ENCODE peak calls at places on chromosomes 5 and 9, in five cellular contexts. One of them, this sample, is unnamed.
A peak's percentile ranks its signal among the peaks of the same experiment; 100 is the strongest.

GRCh38 chr9:98569491-98569890 is 139.2 kb downstream of the GABBR2 start:
- DNase-seq in stimulated activated CD4-positive, alpha-beta T cell treated with anti-CD3 and anti-CD28 coated beads, Interleukin-12 subunit alpha, Interleukin-12 subunit beta, amount 100 ng/mL, for 4 hours: no peak
- DNase-seq in memory B cell: no peak
- DNase-seq in NCI-H748 treated with DMSO at 0.1 percent for 48 hours: no peak
- DNase-seq in GM23338: no peak
- DNase-seq in this sample: no peak

GRCh38 chr9:90069107-90069506 is 464.3 kb downstream of the GADD45G start:
- DNase-seq in NCI-H748 treated with DMSO at 0.1 percent for 48 hours: no peak
- DNase-seq in stimulated activated CD4-positive, alpha-beta T cell treated with anti-CD3 and anti-CD28 coated beads, Interleukin-12 subunit alpha, Interleukin-12 subunit beta, amount 100 ng/mL, for 4 hours: no peak
- DNase-seq in GM23338: no peak
- DNase-seq in memory B cell: no peak
- DNase-seq in this sample: no peak

GRCh38 chr5:72305194-72306142 is 14.6 kb downstream of the MRPS27 start:
- DNase-seq in GM23338: peak; percentile 12
- DNase-seq in memory B cell: no peak
- DNase-seq in stimulated activated CD4-positive, alpha-beta T cell treated with anti-CD3 and anti-CD28 coated beads, Interleukin-12 subunit alpha, Interleukin-12 subunit beta, amount 100 ng/mL, for 4 hours: no peak
- DNase-seq in NCI-H748 treated with DMSO at 0.1 percent for 48 hours: no peak
- DNase-seq in this sample: no peak

GRCh38 chr5:181028032-181028819 is 11.8 kb upstream of the BTNL9 start:
- DNase-seq in memory B cell: no peak
- DNase-seq in GM23338: peak; percentile 93
- DNase-seq in stimulated activated CD4-positive, alpha-beta T cell treated with anti-CD3 and anti-CD28 coated beads, Interleukin-12 subunit alpha, Interleukin-12 subunit beta, amount 100 ng/mL, for 4 hours: no peak
- DNase-seq in NCI-H748 treated with DMSO at 0.1 percent for 48 hours: peak; percentile 53
- DNase-seq in this sample: no peak

GRCh38 chr5:41772071-41772470 is 98.2 kb downstream of the OXCT1 start:
- DNase-seq in stimulated activated CD4-positive, alpha-beta T cell treated with anti-CD3 and anti-CD28 coated beads, Interleukin-12 subunit alpha, Interleukin-12 subunit beta, amount 100 ng/mL, for 4 hours: no peak
- DNase-seq in memory B cell: no peak
- DNase-seq in NCI-H748 treated with DMSO at 0.1 percent for 48 hours: peak; percentile 25
- DNase-seq in GM23338: no peak
- DNase-seq in this sample: no peak

GRCh38 chr5:134092875-134093274 is 21.6 kb upstream of the TCF7 start:
- DNase-seq in NCI-H748 treated with DMSO at 0.1 percent for 48 hours: no peak
- DNase-seq in GM23338: no peak
- DNase-seq in memory B cell: no peak
- DNase-seq in stimulated activated CD4-positive, alpha-beta T cell treated with anti-CD3 and anti-CD28 coated beads, Interleukin-12 subunit alpha, Interleukin-12 subunit beta, amount 100 ng/mL, for 4 hours: no peak
- DNase-seq in this sample: peak; percentile 15

GRCh38 chr5:143456952-143457547 is 53.6 kb upstream of the NR3C1 start:
- DNase-seq in memory B cell: no peak
- DNase-seq in stimulated activated CD4-positive, alpha-beta T cell treated with anti-CD3 and anti-CD28 coated beads, Interleukin-12 subunit alpha, Interleukin-12 subunit beta, amount 100 ng/mL, for 4 hours: no peak
- DNase-seq in GM23338: no peak
- DNase-seq in NCI-H748 treated with DMSO at 0.1 percent for 48 hours: no peak
- DNase-seq in this sample: no peak

GRCh38 chr5:69213513-69214215 is 21.0 kb upstream of the CDK7 start:
- DNase-seq in memory B cell: no peak
- DNase-seq in stimulated activated CD4-positive, alpha-beta T cell treated with anti-CD3 and anti-CD28 coated beads, Interleukin-12 subunit alpha, Interleukin-12 subunit beta, amount 100 ng/mL, for 4 hours: no peak
- DNase-seq in NCI-H748 treated with DMSO at 0.1 percent for 48 hours: no peak
- DNase-seq in GM23338: no peak
- DNase-seq in this sample: no peak

GRCh38 chr5:150446103-150446502 is 3.4 kb downstream of the RPS14 start:
- DNase-seq in NCI-H748 treated with DMSO at 0.1 percent for 48 hours: no peak
- DNase-seq in memory B cell: no peak
- DNase-seq in stimulated activated CD4-positive, alpha-beta T cell treated with anti-CD3 and anti-CD28 coated beads, Interleukin-12 subunit alpha, Interleukin-12 subunit beta, amount 100 ng/mL, for 4 hours: no peak
- DNase-seq in GM23338: no peak
- DNase-seq in this sample: no peak

GRCh38 chr5:123496892-123497291 is 15.1 kb upstream of the CSNK1G3 start:
- DNase-seq in GM23338: no peak
- DNase-seq in memory B cell: no peak
- DNase-seq in stimulated activated CD4-positive, alpha-beta T cell treated with anti-CD3 and anti-CD28 coated beads, Interleukin-12 subunit alpha, Interleukin-12 subunit beta, amount 100 ng/mL, for 4 hours: no peak
- DNase-seq in NCI-H748 treated with DMSO at 0.1 percent for 48 hours: no peak
- DNase-seq in this sample: no peak

GRCh38 chr5:119072496-119072895 is 1.6 kb downstream of the DMXL1 start:
- DNase-seq in stimulated activated CD4-positive, alpha-beta T cell treated with anti-CD3 and anti-CD28 coated beads, Interleukin-12 subunit alpha, Interleukin-12 subunit beta, amount 100 ng/mL, for 4 hours: no peak
- DNase-seq in memory B cell: no peak
- DNase-seq in NCI-H748 treated with DMSO at 0.1 percent for 48 hours: no peak
- DNase-seq in GM23338: no peak
- DNase-seq in this sample: no peak

GRCh38 chr9:114122152-114122615 is 23.1 kb upstream of the KIF12 start:
- DNase-seq in memory B cell: no peak
- DNase-seq in NCI-H748 treated with DMSO at 0.1 percent for 48 hours: no peak
- DNase-seq in GM23338: no peak
- DNase-seq in stimulated activated CD4-positive, alpha-beta T cell treated with anti-CD3 and anti-CD28 coated beads, Interleukin-12 subunit alpha, Interleukin-12 subunit beta, amount 100 ng/mL, for 4 hours: no peak
- DNase-seq in this sample: no peak

GRCh38 chr9:76206821-76207220 is 187.4 kb downstream of the RFK start:
- DNase-seq in stimulated activated CD4-positive, alpha-beta T cell treated with anti-CD3 and anti-CD28 coated beads, Interleukin-12 subunit alpha, Interleukin-12 subunit beta, amount 100 ng/mL, for 4 hours: no peak
- DNase-seq in NCI-H748 treated with DMSO at 0.1 percent for 48 hours: no peak
- DNase-seq in GM23338: peak; percentile 70
- DNase-seq in memory B cell: no peak
- DNase-seq in this sample: no peak

GRCh38 chr9:110700953-110701352 is 32.4 kb downstream of the MUSK start:
- DNase-seq in NCI-H748 treated with DMSO at 0.1 percent for 48 hours: no peak
- DNase-seq in GM23338: no peak
- DNase-seq in memory B cell: no peak
- DNase-seq in stimulated activated CD4-positive, alpha-beta T cell treated with anti-CD3 and anti-CD28 coated beads, Interleukin-12 subunit alpha, Interleukin-12 subunit beta, amount 100 ng/mL, for 4 hours: no peak
- DNase-seq in this sample: no peak

GRCh38 chr9:137423810-137424291 is 658 bp downstream of the NOXA1 start:
- DNase-seq in memory B cell: no peak
- DNase-seq in NCI-H748 treated with DMSO at 0.1 percent for 48 hours: no peak
- DNase-seq in GM23338: peak; percentile 34
- DNase-seq in stimulated activated CD4-positive, alpha-beta T cell treated with anti-CD3 and anti-CD28 coated beads, Interleukin-12 subunit alpha, Interleukin-12 subunit beta, amount 100 ng/mL, for 4 hours: no peak
- DNase-seq in this sample: no peak

GRCh38 chr5:158484968-158485367 is 614.7 kb downstream of the EBF1 start:
- DNase-seq in stimulated activated CD4-positive, alpha-beta T cell treated with anti-CD3 and anti-CD28 coated beads, Interleukin-12 subunit alpha, Interleukin-12 subunit beta, amount 100 ng/mL, for 4 hours: no peak
- DNase-seq in memory B cell: no peak
- DNase-seq in NCI-H748 treated with DMSO at 0.1 percent for 48 hours: no peak
- DNase-seq in GM23338: no peak
- DNase-seq in this sample: no peak

GRCh38 chr5:9125852-9126251 is 420.0 kb downstream of the SEMA5A start:
- DNase-seq in stimulated activated CD4-positive, alpha-beta T cell treated with anti-CD3 and anti-CD28 coated beads, Interleukin-12 subunit alpha, Interleukin-12 subunit beta, amount 100 ng/mL, for 4 hours: no peak
- DNase-seq in memory B cell: no peak
- DNase-seq in NCI-H748 treated with DMSO at 0.1 percent for 48 hours: no peak
- DNase-seq in GM23338: no peak
- DNase-seq in this sample: no peak

GRCh38 chr9:79583957-79584654 is 12.3 kb downstream of the TLE4 start:
- DNase-seq in NCI-H748 treated with DMSO at 0.1 percent for 48 hours: no peak
- DNase-seq in memory B cell: no peak
- DNase-seq in stimulated activated CD4-positive, alpha-beta T cell treated with anti-CD3 and anti-CD28 coated beads, Interleukin-12 subunit alpha, Interleukin-12 subunit beta, amount 100 ng/mL, for 4 hours: no peak
- DNase-seq in GM23338: peak; percentile 41
- DNase-seq in this sample: no peak

GRCh38 chr9:126325779-126326178 is 850 bp upstream of the MVB12B start:
- DNase-seq in stimulated activated CD4-positive, alpha-beta T cell treated with anti-CD3 and anti-CD28 coated beads, Interleukin-12 subunit alpha, Interleukin-12 subunit beta, amount 100 ng/mL, for 4 hours: no peak
- DNase-seq in memory B cell: no peak
- DNase-seq in GM23338: no peak
- DNase-seq in NCI-H748 treated with DMSO at 0.1 percent for 48 hours: no peak
- DNase-seq in this sample: no peak

GRCh38 chr5:72101828-72102227 is 5.4 kb upstream of the MAP1B start:
- DNase-seq in memory B cell: no peak
- DNase-seq in stimulated activated CD4-positive, alpha-beta T cell treated with anti-CD3 and anti-CD28 coated beads, Interleukin-12 subunit alpha, Interleukin-12 subunit beta, amount 100 ng/mL, for 4 hours: no peak
- DNase-seq in GM23338: no peak
- DNase-seq in NCI-H748 treated with DMSO at 0.1 percent for 48 hours: no peak
- DNase-seq in this sample: no peak

GRCh38 chr9:2859776-2860379 is 16.0 kb upstream of the PUM3 start:
- DNase-seq in GM23338: peak; percentile 89
- DNase-seq in NCI-H748 treated with DMSO at 0.1 percent for 48 hours: peak; percentile 72
- DNase-seq in memory B cell: peak; percentile 7
- DNase-seq in stimulated activated CD4-positive, alpha-beta T cell treated with anti-CD3 and anti-CD28 coated beads, Interleukin-12 subunit alpha, Interleukin-12 subunit beta, amount 100 ng/mL, for 4 hours: peak; percentile 50
- DNase-seq in this sample: peak; percentile 82

GRCh38 chr9:87850405-87850804 is 32.3 kb upstream of the SPATA31E1 start:
- DNase-seq in memory B cell: no peak
- DNase-seq in GM23338: no peak
- DNase-seq in NCI-H748 treated with DMSO at 0.1 percent for 48 hours: no peak
- DNase-seq in stimulated activated CD4-positive, alpha-beta T cell treated with anti-CD3 and anti-CD28 coated beads, Interleukin-12 subunit alpha, Interleukin-12 subunit beta, amount 100 ng/mL, for 4 hours: no peak
- DNase-seq in this sample: no peak

GRCh38 chr9:128293091-128293490 is 17.0 kb downstream of the SWI5 start:
- DNase-seq in memory B cell: no peak
- DNase-seq in stimulated activated CD4-positive, alpha-beta T cell treated with anti-CD3 and anti-CD28 coated beads, Interleukin-12 subunit alpha, Interleukin-12 subunit beta, amount 100 ng/mL, for 4 hours: no peak
- DNase-seq in GM23338: no peak
- DNase-seq in NCI-H748 treated with DMSO at 0.1 percent for 48 hours: no peak
- DNase-seq in this sample: no peak

GRCh38 chr5:68027519-68027918 is 188.0 kb upstream of the PIK3R1 start:
- DNase-seq in GM23338: no peak
- DNase-seq in memory B cell: no peak
- DNase-seq in NCI-H748 treated with DMSO at 0.1 percent for 48 hours: no peak
- DNase-seq in stimulated activated CD4-positive, alpha-beta T cell treated with anti-CD3 and anti-CD28 coated beads, Interleukin-12 subunit alpha, Interleukin-12 subunit beta, amount 100 ng/mL, for 4 hours: no peak
- DNase-seq in this sample: no peak

GRCh38 chr9:95740217-95741004 is 135.1 kb upstream of the ERCC6L2 start:
- DNase-seq in NCI-H748 treated with DMSO at 0.1 percent for 48 hours: no peak
- DNase-seq in GM23338: no peak
- DNase-seq in memory B cell: no peak
- DNase-seq in stimulated activated CD4-positive, alpha-beta T cell treated with anti-CD3 and anti-CD28 coated beads, Interleukin-12 subunit alpha, Interleukin-12 subunit beta, amount 100 ng/mL, for 4 hours: no peak
- DNase-seq in this sample: no peak

GRCh38 chr5:80206282-80206681 is 49.6 kb downstream of the SERINC5 start:
- DNase-seq in NCI-H748 treated with DMSO at 0.1 percent for 48 hours: no peak
- DNase-seq in stimulated activated CD4-positive, alpha-beta T cell treated with anti-CD3 and anti-CD28 coated beads, Interleukin-12 subunit alpha, Interleukin-12 subunit beta, amount 100 ng/mL, for 4 hours: no peak
- DNase-seq in GM23338: no peak
- DNase-seq in memory B cell: no peak
- DNase-seq in this sample: no peak

GRCh38 chr9:87059740-87060139 is 112.4 kb upstream of the GAS1 start:
- DNase-seq in NCI-H748 treated with DMSO at 0.1 percent for 48 hours: no peak
- DNase-seq in memory B cell: no peak
- DNase-seq in stimulated activated CD4-positive, alpha-beta T cell treated with anti-CD3 and anti-CD28 coated beads, Interleukin-12 subunit alpha, Interleukin-12 subunit beta, amount 100 ng/mL, for 4 hours: no peak
- DNase-seq in GM23338: no peak
- DNase-seq in this sample: no peak

GRCh38 chr9:129170229-129170628 is 7.8 kb downstream of the IER5L start:
- DNase-seq in stimulated activated CD4-positive, alpha-beta T cell treated with anti-CD3 and anti-CD28 coated beads, Interleukin-12 subunit alpha, Interleukin-12 subunit beta, amount 100 ng/mL, for 4 hours: no peak
- DNase-seq in memory B cell: no peak
- DNase-seq in NCI-H748 treated with DMSO at 0.1 percent for 48 hours: no peak
- DNase-seq in GM23338: no peak
- DNase-seq in this sample: no peak

GRCh38 chr9:129826344-129826743 is 2.4 kb upstream of the TOR1A start:
- DNase-seq in NCI-H748 treated with DMSO at 0.1 percent for 48 hours: no peak
- DNase-seq in memory B cell: no peak
- DNase-seq in GM23338: no peak
- DNase-seq in stimulated activated CD4-positive, alpha-beta T cell treated with anti-CD3 and anti-CD28 coated beads, Interleukin-12 subunit alpha, Interleukin-12 subunit beta, amount 100 ng/mL, for 4 hours: no peak
- DNase-seq in this sample: no peak

GRCh38 chr5:173884402-173885053 is 3.6 kb upstream of the CPEB4 start:
- DNase-seq in GM23338: no peak
- DNase-seq in NCI-H748 treated with DMSO at 0.1 percent for 48 hours: no peak
- DNase-seq in stimulated activated CD4-positive, alpha-beta T cell treated with anti-CD3 and anti-CD28 coated beads, Interleukin-12 subunit alpha, Interleukin-12 subunit beta, amount 100 ng/mL, for 4 hours: no peak
- DNase-seq in memory B cell: peak; percentile 34
- DNase-seq in this sample: no peak

GRCh38 chr5:174935854-174936474 is 211.6 kb downstream of the MSX2 start:
- DNase-seq in GM23338: peak; percentile 86
- DNase-seq in stimulated activated CD4-positive, alpha-beta T cell treated with anti-CD3 and anti-CD28 coated beads, Interleukin-12 subunit alpha, Interleukin-12 subunit beta, amount 100 ng/mL, for 4 hours: peak; percentile 27
- DNase-seq in memory B cell: peak; percentile 11
- DNase-seq in NCI-H748 treated with DMSO at 0.1 percent for 48 hours: peak; percentile 68
- DNase-seq in this sample: peak; percentile 21

GRCh38 chr9:32725066-32725860 is 58.1 kb upstream of the TMEM215 start:
- DNase-seq in memory B cell: no peak
- DNase-seq in NCI-H748 treated with DMSO at 0.1 percent for 48 hours: no peak
- DNase-seq in GM23338: no peak
- DNase-seq in stimulated activated CD4-positive, alpha-beta T cell treated with anti-CD3 and anti-CD28 coated beads, Interleukin-12 subunit alpha, Interleukin-12 subunit beta, amount 100 ng/mL, for 4 hours: no peak
- DNase-seq in this sample: no peak